ENCODE peak calls at places on chromosome X, in four cellular contexts. J, P, O and C are unnamed samples.

GRCh38 chrX:129706395-129707072 is 32.2 kb upstream of the XPNPEP2 start:
- DNase-seq in P (no peak), O (no peak), J (no peak), C (no peak)

GRCh38 chrX:2627272-2627867 is 63.7 kb upstream of the CD99 start:
- DNase-seq in J (no peak), O (peak; percentile 17), P (peak; percentile 71), C (peak; percentile 82)

GRCh38 chrX:45850197-45850774 is 649.6 kb upstream of the DIPK2B start:
- DNase-seq in O (no peak), P (no peak), J (no peak), C (peak; percentile 21)

GRCh38 chrX:24364326-24364725 is 3.9 kb downstream of the SUPT20HL1 start:
- DNase-seq in P (no peak), O (no peak), J (no peak), C (no peak)

GRCh38 chrX:74578137-74578536 is 36.3 kb downstream of the RLIM start:
- DNase-seq in J (no peak), P (no peak), O (no peak), C (no peak)

GRCh38 chrX:14501312-14501711 is 28.0 kb upstream of the GLRA2 start:
- DNase-seq in O (no peak), J (no peak), P (no peak), C (no peak)

GRCh38 chrX:2468406-2469195 is 32.2 kb downstream of the DHRSX start:
- DNase-seq in J (no peak), O (no peak), P (no peak), C (peak; percentile 16)

GRCh38 chrX:15310117-15310516 is 5.3 kb downstream of the ASB11 start:
- DNase-seq in O (no peak), P (no peak), J (no peak), C (no peak)

GRCh38 chrX:110015027-110015426 is 12.1 kb downstream of the TMEM164 start:
- DNase-seq in P (no peak), O (no peak), J (no peak), C (no peak)

GRCh38 chrX:107448625-107449468 is 605 bp upstream of the FRMPD3 start:
- DNase-seq in O (no peak), P (no peak), J (no peak), C (peak; percentile 59)

GRCh38 chrX:88439935-88440334 is 307.1 kb upstream of the CPXCR1 start:
- DNase-seq in J (no peak), O (no peak), P (peak; percentile 85), C (no peak)

GRCh38 chrX:126456136-126456535 is 96.5 kb downstream of the DCAF12L1 start:
- DNase-seq in J (no peak), O (no peak), P (no peak), C (peak; percentile 12)

GRCh38 chrX:106698693-106699092 is 27.8 kb upstream of the RNF128 start:
- DNase-seq in J (no peak), P (no peak), O (no peak), C (no peak)

GRCh38 chrX:30570505-30570904 is 7.1 kb downstream of the TASL start:
- DNase-seq in P (peak; percentile 2), O (peak; percentile 18), J (no peak), C (peak; percentile 7)

GRCh38 chrX:21926527-21927278 is 13.8 kb upstream of the SMS start:
- DNase-seq in O (no peak), P (peak; percentile 82), J (no peak), C (peak; percentile 51)

GRCh38 chrX:125507119-125507518 is 187.4 kb downstream of the TEX13C start:
- DNase-seq in O (no peak), P (no peak), J (no peak), C (no peak)

GRCh38 chrX:19372170-19373033 is 28.7 kb downstream of the PDHA1 start:
- DNase-seq in J (no peak), O (peak; percentile 66), P (peak; percentile 32), C (peak; percentile 75)

GRCh38 chrX:117788339-117788738 is 328.3 kb downstream of the KLHL13 start:
- DNase-seq in O (no peak), P (no peak), J (no peak), C (no peak)

GRCh38 chrX:108736509-108737479 is at the start of gene IRS4:
- DNase-seq in O (no peak), P (peak; percentile 32), J (no peak), C (peak; percentile 90)

GRCh38 chrX:1308476-1308875 is 28.1 kb upstream of the IL3RA start:
- DNase-seq in J (no peak), O (no peak), P (no peak), C (no peak)

GRCh38 chrX:1306909-1307625 is 29.5 kb upstream of the IL3RA start:
- DNase-seq in O (no peak), J (no peak), P (no peak), C (peak; percentile 44)

GRCh38 chrX:1300449-1300848 is 31.8 kb downstream of the CSF2RA start:
- DNase-seq in J (no peak), P (no peak), O (no peak), C (peak; percentile 64)

GRCh38 chrX:1307626-1308340 is 28.8 kb upstream of the IL3RA start:
- DNase-seq in J (no peak), O (no peak), P (no peak), C (no peak)

DNA sequence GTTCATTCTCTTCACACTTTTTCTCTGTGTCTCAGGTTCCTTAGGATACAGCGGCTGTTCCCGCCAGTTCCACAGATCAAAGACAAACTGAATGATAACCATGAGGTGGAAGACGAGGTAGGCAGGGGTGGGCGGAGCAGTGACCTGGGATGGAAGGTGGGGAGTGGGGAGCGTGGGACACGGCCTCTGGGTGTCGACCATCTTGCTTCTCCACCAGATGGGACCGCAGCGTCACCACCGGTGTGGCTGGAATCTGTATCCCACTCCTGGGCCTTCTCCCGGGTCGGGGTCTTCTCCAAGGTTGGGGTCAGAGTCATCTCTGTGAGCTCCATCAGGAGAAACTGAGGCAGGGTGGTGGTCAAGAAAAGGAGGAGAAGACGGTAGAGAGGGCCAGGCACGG is 31.2 kb upstream of the IL3RA start:
- DNase-seq in P (no peak), O (no peak), J (no peak), C (no peak)
- TF ChIP-seq JUNB in P (no peak), O (no peak), J (no peak), C (no peak)

DNA sequence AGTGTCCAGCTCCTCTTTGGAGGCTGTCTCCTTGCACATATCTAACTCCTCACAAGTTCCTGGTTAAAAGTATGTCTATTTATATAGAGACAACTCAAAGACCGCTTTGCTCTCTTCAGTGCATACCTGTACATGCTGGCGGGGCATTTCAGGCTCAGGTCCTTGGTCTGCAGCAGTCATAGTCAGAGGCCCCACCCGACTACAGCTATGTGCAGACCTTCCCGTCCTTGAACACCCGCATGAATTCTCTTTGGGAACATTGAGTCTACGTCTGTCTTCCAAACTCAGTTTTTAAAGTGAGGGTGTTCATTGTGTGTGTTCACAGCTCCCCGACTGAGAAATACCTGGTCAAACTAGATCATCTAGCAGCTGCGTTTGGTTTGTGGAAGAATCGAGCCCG is 4.2 kb downstream of the BCOR start:
- DNase-seq in O (no peak), J (no peak), P (no peak), C (no peak)
- TF ChIP-seq EZH2 in O (no peak), J (no peak), P (no peak), C (no peak)

GRCh38 chrX:7088968-7089615 is 58.4 kb upstream of the STS start:
- DNase-seq in J (no peak), O (no peak), P (no peak), C (peak; percentile 57)
- H3K27ac ChIP-seq in J (peak overlapping the region; percentile 42), O (no peak overlapping the region), P (no peak overlapping the region), C (peak overlapping the region; percentile 66)

GRCh38 chrX:9498236-9498635 is 33.4 kb downstream of the TBL1X start:
- DNase-seq in O (no peak), J (no peak), P (no peak), C (no peak)
- TF ChIP-seq JUNB in O (no peak), J (no peak), P (no peak), C (no peak)

DNA sequence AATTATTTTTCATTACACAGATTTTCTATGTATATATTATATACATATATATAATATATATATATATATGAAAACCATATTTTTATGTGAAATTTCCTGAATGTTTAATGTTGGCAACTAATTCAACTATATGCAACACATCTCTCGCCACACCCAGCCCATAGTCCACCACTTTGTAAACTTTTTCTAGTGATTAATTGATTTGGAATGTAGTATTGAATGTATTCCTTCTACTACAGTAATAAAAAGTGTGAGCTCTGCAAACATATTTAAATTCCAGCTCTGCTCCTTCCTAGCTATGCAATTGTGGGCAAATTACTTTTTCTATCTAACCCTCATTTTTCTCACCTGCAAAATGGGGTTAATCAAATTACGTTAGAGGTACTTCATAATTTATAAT is 187.8 kb downstream of the TEX11 start:
- DNase-seq in O (no peak), P (no peak), J (no peak), C (no peak)
- TF ChIP-seq EZH2 in O (no peak), P (no peak), J (no peak), C (no peak)

DNA sequence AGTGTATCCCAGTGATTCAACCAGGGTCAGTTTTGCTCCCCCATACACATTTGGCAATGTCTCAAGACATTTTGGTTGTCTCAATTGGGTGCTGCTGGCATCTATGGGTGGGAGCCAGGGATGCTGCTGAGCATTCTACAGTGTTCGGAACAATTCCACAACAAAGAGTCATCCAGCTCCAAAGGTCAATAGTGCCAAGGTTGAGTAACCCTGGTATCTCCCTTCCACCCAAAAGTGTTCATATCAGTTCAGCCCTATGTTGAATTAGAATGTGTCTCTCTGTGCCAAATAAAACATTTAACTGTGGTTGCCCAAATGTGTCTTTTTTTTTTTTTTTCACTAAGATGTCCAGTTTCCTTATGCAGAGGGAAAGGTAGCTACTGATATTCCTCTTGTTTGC is 129.4 kb upstream of the RAI2 start:
- DNase-seq in P (no peak), J (no peak), O (no peak), C (no peak)
- H3K27ac ChIP-seq in P (no peak overlapping the region), J (no peak overlapping the region), O (no peak overlapping the region), C (no peak overlapping the region)

GRCh38 chrX:153647461-153648357 is 706 bp downstream of the DUSP9 start:
- DNase-seq in O (peak; percentile 21), J (no peak), P (no peak), C (no peak)
- TF ChIP-seq JUNB in O (no peak), J (no peak), P (no peak), C (no peak)

DNA sequence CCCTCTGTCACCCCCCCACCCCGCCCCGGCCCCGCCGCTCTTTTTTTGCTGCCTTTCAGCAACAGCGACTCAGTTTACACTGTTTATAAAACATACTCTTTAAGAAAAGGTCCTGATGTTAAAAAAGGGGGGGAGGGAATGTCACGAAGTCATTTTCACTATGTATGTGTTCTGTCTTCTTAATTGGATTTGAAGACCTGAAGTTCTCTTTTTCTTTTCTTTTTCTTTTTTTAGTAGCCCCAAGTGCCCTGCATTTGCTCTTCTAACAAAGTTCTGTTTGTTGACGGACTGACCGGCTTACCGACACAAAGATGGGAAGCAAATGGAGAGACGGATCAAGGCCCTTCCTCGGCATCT is 2.5 kb upstream of the CITED1 start:
- DNase-seq in P (no peak), O (no peak), J (no peak), C (no peak)
- TF ChIP-seq EZH2 in P (no peak), O (no peak), J (no peak), C (no peak)

GRCh38 chrX:32451954-32452518 is 759.3 kb downstream of the DMD start:
- DNase-seq in O (no peak), J (no peak), P (no peak), C (no peak)
- H3K27ac ChIP-seq in O (no peak overlapping the region), J (no peak overlapping the region), P (no peak overlapping the region), C (no peak overlapping the region)